ENCODE peak calls at places on chromosomes 5 and 9, in five cellular contexts. One of them, this sample, is unnamed.

GRCh38 chr5:54944364-54944763 is 41.0 kb downstream of the ESM1 start:
- DNase-seq in NT2/D1: peak; percentile 22
- DNase-seq in H1: no peak
- DNase-seq in GM12878: no peak
- DNase-seq in HepG2: no peak
- DNase-seq in this sample: peak; percentile 24

GRCh38 chr5:43245724-43246385 is 53.8 kb downstream of the NIM1K start:
- DNase-seq in NT2/D1: no peak
- DNase-seq in H1: no peak
- DNase-seq in GM12878: no peak
- DNase-seq in HepG2: no peak
- DNase-seq in this sample: no peak

GRCh38 chr9:36398745-36399144 is 1.3 kb downstream of the RNF38 start:
- DNase-seq in NT2/D1: no peak
- DNase-seq in H1: no peak
- DNase-seq in GM12878: no peak
- DNase-seq in HepG2: no peak
- DNase-seq in this sample: no peak

GRCh38 chr5:94181940-94182339 is 436.5 kb downstream of the KIAA0825 start:
- DNase-seq in NT2/D1: peak; percentile 13
- DNase-seq in H1: no peak
- DNase-seq in GM12878: no peak
- DNase-seq in HepG2: peak; percentile 13
- DNase-seq in this sample: peak; percentile 43

GRCh38 chr5:145811834-145812625 is 23.1 kb downstream of the PRELID2 start:
- DNase-seq in NT2/D1: no peak
- DNase-seq in H1: no peak
- DNase-seq in GM12878: no peak
- DNase-seq in HepG2: peak; percentile 6
- DNase-seq in this sample: no peak

GRCh38 chr5:43304520-43304919 is 8.7 kb downstream of the HMGCS1 start:
- DNase-seq in NT2/D1: no peak
- DNase-seq in H1: no peak
- DNase-seq in GM12878: peak; percentile 24
- DNase-seq in HepG2: no peak
- DNase-seq in this sample: no peak

GRCh38 chr5:116395708-116396203 is 178.9 kb downstream of the SEMA6A start:
- DNase-seq in NT2/D1: peak; percentile 16
- DNase-seq in H1: no peak
- DNase-seq in GM12878: no peak
- DNase-seq in HepG2: no peak
- DNase-seq in this sample: no peak

GRCh38 chr5:124572973-124573372 is 173.5 kb downstream of the ZNF608 start:
- DNase-seq in NT2/D1: no peak
- DNase-seq in H1: no peak
- DNase-seq in GM12878: no peak
- DNase-seq in HepG2: no peak
- DNase-seq in this sample: no peak

GRCh38 chr5:40736103-40736875 is 19.5 kb downstream of the TTC33 start:
- DNase-seq in NT2/D1: no peak
- DNase-seq in H1: no peak
- DNase-seq in GM12878: peak; percentile 37
- DNase-seq in HepG2: peak; percentile 48
- DNase-seq in this sample: peak; percentile 33

DNA sequence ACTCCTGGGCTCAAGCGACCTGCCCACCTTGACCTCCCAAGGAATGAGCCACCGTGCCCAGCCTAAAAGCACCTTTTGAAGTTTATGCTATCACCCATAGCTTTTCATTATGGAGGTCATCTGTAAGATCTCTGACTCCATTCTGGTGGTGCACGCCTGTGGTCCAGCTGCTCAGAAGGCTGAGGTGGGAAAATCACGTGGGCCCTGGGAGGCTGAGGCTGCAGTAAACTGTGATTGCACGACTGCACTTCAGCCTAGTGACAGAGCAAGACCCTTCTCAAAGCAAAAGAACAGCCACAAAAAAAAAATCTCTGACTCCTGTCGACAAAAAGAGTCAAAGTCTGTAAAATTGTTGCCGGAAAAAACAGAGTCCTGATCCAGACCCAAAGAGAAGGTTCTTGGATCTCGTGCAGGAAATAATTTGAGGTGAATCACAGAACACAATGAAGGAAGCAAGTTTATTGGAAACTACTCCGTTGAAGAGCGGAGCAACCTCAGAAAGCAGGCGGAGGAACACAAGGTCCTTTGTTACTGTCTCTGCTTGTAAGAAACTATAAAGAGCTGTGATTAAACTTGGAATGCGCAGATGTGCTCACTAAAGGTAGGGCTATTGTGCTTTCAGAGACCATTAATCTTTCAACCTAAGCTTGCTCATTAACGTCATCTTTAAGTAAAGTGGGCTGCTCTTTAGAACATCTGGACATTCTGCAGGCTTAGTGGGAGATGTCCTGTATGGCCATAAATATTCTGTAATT is 2.0 kb upstream of the HAUS6 start:
- DNase-seq in NT2/D1: no peak
- DNase-seq in H1: no peak
- DNase-seq in GM12878: no peak
- DNase-seq in HepG2: no peak
- DNase-seq in this sample: no peak
- TF ChIP-seq SUZ12 in NT2/D1: no peak
- TF ChIP-seq SUZ12 in H1: no peak
- TF ChIP-seq SUZ12 in GM12878: no peak
- TF ChIP-seq SUZ12 in HepG2: no peak
- TF ChIP-seq SUZ12 in this sample: no peak

GRCh38 chr5:106876665-106877194 is 794.0 kb downstream of the EFNA5 start:
- DNase-seq in NT2/D1: peak; percentile 6
- DNase-seq in H1: no peak
- DNase-seq in GM12878: no peak
- DNase-seq in HepG2: peak; percentile 41
- DNase-seq in this sample: no peak
- TF ChIP-seq SUZ12 in NT2/D1: no peak
- TF ChIP-seq SUZ12 in H1: no peak
- TF ChIP-seq SUZ12 in GM12878: no peak
- TF ChIP-seq SUZ12 in HepG2: no peak
- TF ChIP-seq SUZ12 in this sample: no peak

DNA sequence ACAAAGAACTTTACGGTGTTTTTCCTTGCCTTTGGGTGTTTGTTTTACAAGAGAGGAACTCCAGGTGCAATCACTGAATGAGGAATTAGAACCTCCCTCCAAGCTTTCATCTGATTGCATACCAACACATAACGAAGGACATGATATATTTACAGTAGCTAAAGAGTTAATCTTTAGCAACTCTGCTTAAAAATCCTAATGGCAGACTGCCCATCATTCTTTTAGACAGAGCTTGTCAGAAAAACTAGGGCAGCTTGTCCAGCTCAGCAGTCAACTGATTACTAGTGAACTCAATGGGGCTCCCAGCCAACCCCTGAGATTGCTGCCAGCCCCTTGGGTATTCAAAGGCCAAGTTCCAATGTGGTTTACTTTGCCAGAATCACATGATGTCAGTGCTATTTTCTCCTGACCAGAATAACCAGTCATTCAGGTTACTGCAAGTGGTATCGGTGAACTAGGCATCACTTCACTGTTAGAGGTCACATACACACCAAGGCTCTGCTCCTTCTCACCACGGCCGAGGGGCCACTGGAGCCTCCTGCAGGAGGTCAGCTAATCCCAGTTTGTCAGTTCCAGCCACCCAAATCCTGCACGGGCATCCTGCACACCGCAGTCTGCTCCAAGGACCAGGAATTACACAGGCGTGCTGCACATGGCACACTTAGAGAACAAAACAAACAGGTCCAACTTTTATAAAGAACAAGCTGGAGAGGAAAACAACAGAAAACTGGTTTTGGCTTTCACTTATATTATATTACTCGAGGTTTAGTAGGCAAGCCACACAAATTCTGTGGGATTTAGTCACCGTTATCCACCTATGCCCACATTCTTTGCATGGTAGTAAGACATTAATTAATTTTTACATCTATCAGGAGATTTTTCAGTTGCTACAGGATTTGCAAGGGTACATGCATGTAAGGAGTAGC is 62.5 kb downstream of the NFIB start:
- DNase-seq in NT2/D1: no peak
- DNase-seq in H1: no peak
- DNase-seq in GM12878: peak; percentile 3
- DNase-seq in HepG2: peak; percentile 50
- DNase-seq in this sample: no peak
- TF ChIP-seq SUZ12 in NT2/D1: no peak
- TF ChIP-seq SUZ12 in H1: no peak
- TF ChIP-seq SUZ12 in GM12878: no peak
- TF ChIP-seq SUZ12 in HepG2: no peak
- TF ChIP-seq SUZ12 in this sample: no peak

GRCh38 chr9:24587883-24588282 is 42.2 kb upstream of the IZUMO3 start:
- DNase-seq in NT2/D1: no peak
- DNase-seq in H1: no peak
- DNase-seq in GM12878: no peak
- DNase-seq in HepG2: no peak
- DNase-seq in this sample: no peak

GRCh38 chr9:24582363-24583126 is 36.8 kb upstream of the IZUMO3 start:
- DNase-seq in NT2/D1: no peak
- DNase-seq in H1: no peak
- DNase-seq in GM12878: no peak
- DNase-seq in HepG2: no peak
- DNase-seq in this sample: no peak
- TF ChIP-seq SUZ12 in NT2/D1: no peak
- TF ChIP-seq SUZ12 in H1: no peak
- TF ChIP-seq SUZ12 in GM12878: no peak
- TF ChIP-seq SUZ12 in HepG2: no peak
- TF ChIP-seq SUZ12 in this sample: no peak

DNA sequence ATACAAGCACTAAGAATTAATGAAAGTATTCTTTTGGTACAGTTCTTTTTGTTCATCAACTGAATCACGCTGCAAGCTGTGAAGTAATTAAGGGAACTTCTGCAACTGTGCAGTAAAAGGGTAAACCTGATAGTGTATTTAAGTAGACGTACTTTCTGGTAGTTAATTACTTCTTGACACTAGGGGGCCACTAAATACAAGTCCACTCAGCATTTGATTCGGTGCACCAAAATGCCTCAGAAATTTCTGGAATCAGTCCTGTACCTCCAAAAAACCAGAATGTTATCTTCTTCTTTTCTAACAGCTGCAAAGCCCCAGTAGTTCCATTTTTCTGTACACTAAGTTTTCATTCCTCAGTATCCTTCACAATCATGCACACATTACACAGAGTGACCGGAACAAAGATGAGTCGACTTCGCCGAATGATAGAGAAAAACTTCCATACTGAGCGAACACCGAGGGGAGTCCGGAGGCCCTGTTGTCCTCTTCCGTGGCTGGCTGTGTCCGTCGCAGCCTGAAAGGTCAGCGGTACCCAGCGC is 500 bp downstream of the GFM2 start:
- DNase-seq in NT2/D1: no peak
- DNase-seq in H1: no peak
- DNase-seq in GM12878: no peak
- DNase-seq in HepG2: peak; percentile 19
- DNase-seq in this sample: peak; percentile 29
- TF ChIP-seq SUZ12 in NT2/D1: no peak
- TF ChIP-seq SUZ12 in H1: no peak
- TF ChIP-seq SUZ12 in GM12878: no peak
- TF ChIP-seq SUZ12 in HepG2: no peak
- TF ChIP-seq SUZ12 in this sample: no peak

DNA sequence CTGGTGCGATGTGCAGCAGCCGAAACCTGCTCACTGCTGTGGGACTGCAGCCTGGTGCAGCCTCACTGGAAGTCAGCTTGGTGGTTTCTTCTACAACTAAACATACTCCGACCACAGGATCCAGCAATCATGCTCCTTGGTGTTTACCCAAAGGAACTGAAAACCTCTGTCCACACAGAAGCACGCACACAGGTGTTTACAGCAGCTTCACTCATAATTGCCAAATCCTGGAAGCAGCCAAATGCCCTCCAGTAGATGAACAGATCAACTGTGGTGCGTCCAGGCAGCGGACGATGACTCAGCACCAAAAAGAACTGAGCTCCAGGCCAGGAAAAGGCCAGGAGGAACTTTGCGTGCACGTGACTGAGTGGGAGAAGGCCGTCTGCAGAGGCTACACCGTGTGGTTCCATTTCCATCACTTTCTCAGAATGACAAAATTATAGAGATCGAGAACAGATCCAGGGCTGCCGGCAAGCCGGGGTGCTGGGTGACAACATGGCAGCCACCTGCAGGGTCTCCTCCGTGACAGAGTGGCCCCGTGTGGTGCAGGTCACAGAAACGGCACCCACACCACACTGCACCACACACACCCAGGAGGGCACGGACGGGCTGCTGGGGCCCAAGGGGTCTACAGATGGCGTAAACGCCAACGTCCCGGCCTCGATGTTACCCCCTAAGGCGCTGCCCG is 23.1 kb upstream of the NSMF start:
- DNase-seq in NT2/D1: no peak
- DNase-seq in H1: no peak
- DNase-seq in GM12878: peak; percentile 8
- DNase-seq in HepG2: peak; percentile 31
- DNase-seq in this sample: no peak
- TF ChIP-seq SUZ12 in NT2/D1: no peak
- TF ChIP-seq SUZ12 in H1: no peak
- TF ChIP-seq SUZ12 in GM12878: no peak
- TF ChIP-seq SUZ12 in HepG2: no peak
- TF ChIP-seq SUZ12 in this sample: no peak

DNA sequence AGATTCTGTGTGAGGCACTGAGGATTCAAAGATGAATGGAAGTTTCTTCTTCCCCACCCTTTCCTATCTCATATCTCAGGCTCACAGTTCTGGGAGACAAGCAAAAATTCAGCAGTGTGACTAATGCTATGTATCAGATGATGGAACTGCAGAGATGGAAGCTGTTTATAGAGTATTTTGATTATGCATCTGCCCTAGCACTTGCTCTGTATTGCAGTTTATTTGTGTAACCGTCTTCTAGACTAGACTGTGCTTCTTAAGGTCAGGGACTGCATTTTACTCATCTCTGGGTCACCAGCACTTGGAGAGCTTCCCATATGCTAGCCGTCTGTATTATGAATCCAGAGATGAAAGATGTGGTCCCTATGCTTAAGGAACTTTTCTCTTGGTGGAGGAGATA is 12.6 kb downstream of the CAVIN4 start:
- DNase-seq in NT2/D1: no peak
- DNase-seq in H1: no peak
- DNase-seq in GM12878: no peak
- DNase-seq in HepG2: no peak
- DNase-seq in this sample: no peak
- TF ChIP-seq SUZ12 in NT2/D1: no peak
- TF ChIP-seq SUZ12 in H1: no peak
- TF ChIP-seq SUZ12 in GM12878: no peak
- TF ChIP-seq SUZ12 in HepG2: no peak
- TF ChIP-seq SUZ12 in this sample: no peak

GRCh38 chr9:109319072-109319630 is 1.7 kb downstream of the EPB41L4B start:
- DNase-seq in NT2/D1: no peak
- DNase-seq in H1: no peak
- DNase-seq in GM12878: no peak
- DNase-seq in HepG2: no peak
- DNase-seq in this sample: no peak
- TF ChIP-seq SUZ12 in NT2/D1: no peak
- TF ChIP-seq SUZ12 in H1: no peak
- TF ChIP-seq SUZ12 in GM12878: no peak
- TF ChIP-seq SUZ12 in HepG2: no peak
- TF ChIP-seq SUZ12 in this sample: no peak

GRCh38 chr5:50717615-50718014 is 51.2 kb downstream of the PARP8 start:
- DNase-seq in NT2/D1: no peak
- DNase-seq in H1: no peak
- DNase-seq in GM12878: no peak
- DNase-seq in HepG2: no peak
- DNase-seq in this sample: no peak
- TF ChIP-seq SUZ12 in NT2/D1: no peak
- TF ChIP-seq SUZ12 in H1: no peak
- TF ChIP-seq SUZ12 in GM12878: no peak
- TF ChIP-seq SUZ12 in HepG2: no peak
- TF ChIP-seq SUZ12 in this sample: no peak

This sample was measured in HEK293T.